ENCODE peak calls at places on chromosome 10, in five cellular contexts. Z, L, R, V and T are unnamed samples.

GRCh38 chr10:34254596-34254995 is 560.5 kb downstream of the PARD3 start:
- DNase-seq in Z (peak; percentile 87), L (no peak), R (no peak), V (no peak), T (no peak)

GRCh38 chr10:21334891-21335696 is 190.4 kb downstream of the SKIDA1 start:
- DNase-seq in Z (peak; percentile 80), L (no peak), R (no peak), V (no peak), T (no peak)

GRCh38 chr10:11701451-11702095 is 40.6 kb upstream of the ECHDC3 start:
- DNase-seq in Z (no peak), L (no peak), R (no peak), V (no peak), T (no peak)

GRCh38 chr10:10208156-10208555 is 809.5 kb upstream of the CELF2 start:
- DNase-seq in Z (no peak), L (no peak), R (no peak), V (no peak), T (no peak)

GRCh38 chr10:101107771-101108170 is 23.3 kb upstream of the TLX1 start:
- DNase-seq in Z (no peak), L (no peak), R (no peak), V (no peak), T (no peak)

GRCh38 chr10:65325913-65326312 is 1599.9 kb upstream of the LRRTM3 start:
- DNase-seq in Z (no peak), L (no peak), R (no peak), V (no peak), T (no peak)

GRCh38 chr10:102626026-102626686 is 18.1 kb upstream of the TRIM8 start:
- DNase-seq in Z (no peak), L (no peak), R (no peak), V (no peak), T (no peak)

GRCh38 chr10:107686095-107686494 is 521.6 kb upstream of the SORCS1 start:
- DNase-seq in Z (no peak), L (no peak), R (no peak), V (no peak), T (no peak)

GRCh38 chr10:69838853-69839252 is 37.1 kb downstream of the COL13A1 start:
- DNase-seq in Z (peak; percentile 27), L (no peak), R (no peak), V (no peak), T (no peak)

GRCh38 chr10:15626937-15627336 is 92.8 kb downstream of the ITGA8 start:
- DNase-seq in Z (no peak), L (no peak), R (no peak), V (no peak), T (no peak)